ENCODE peak calls at places on chromosomes 2 and 18, in five cellular contexts. V is neuronal stem cell, T is H9, Z is mesenchymal stem cell, D is H1. K is an unnamed sample.
A peak's percentile ranks its signal among the peaks of the same experiment; 100 is the strongest.

GRCh38 chr2:39256040-39256439 is 12.3 kb upstream of the CDKL4 start:
- DNase-seq in D (no peak), V (no peak), T (no peak), Z (no peak), K (no peak)

GRCh38 chr2:205705511-205706397 is 23.5 kb downstream of the NRP2 start:
- DNase-seq in Z (peak; percentile 49), D (no peak), V (no peak), T (no peak), K (no peak)

GRCh38 chr2:187774551-187775071 is 220.4 kb upstream of the TFPI start:
- DNase-seq in V (no peak), Z (peak; percentile 68), D (no peak), T (no peak), K (peak; percentile 70)

GRCh38 chr2:144523606-144524131 is 3.8 kb upstream of the ZEB2 start:
- DNase-seq in V (no peak), D (peak; percentile 69), T (peak; percentile 71), Z (peak; percentile 39), K (no peak)

GRCh38 chr2:233135421-233135820 is 75.3 kb downstream of the INPP5D start:
- DNase-seq in T (no peak), D (no peak), V (no peak), Z (no peak), K (no peak)

GRCh38 chr2:239727182-239727775 is 297.9 kb downstream of the NDUFA10 start:
- DNase-seq in Z (no peak), D (no peak), V (no peak), T (no peak), K (no peak)

GRCh38 chr2:54634564-54635511 is 88.6 kb upstream of the EML6 start:
- DNase-seq in D (no peak), V (no peak), Z (peak; percentile 88), T (no peak), K (no peak)

GRCh38 chr2:197276156-197276555 is 34.4 kb downstream of the ANKRD44 start:
- DNase-seq in V (no peak), D (no peak), T (no peak), Z (no peak), K (no peak)

GRCh38 chr2:13020469-13020868 is 303.7 kb downstream of the TRIB2 start:
- DNase-seq in D (no peak), V (no peak), T (no peak), Z (no peak), K (no peak)

GRCh38 chr2:234968633-234969328 is 17.0 kb downstream of the SH3BP4 start:
- DNase-seq in D (no peak), T (no peak), Z (no peak), V (no peak), K (no peak)

GRCh38 chr2:21453728-21454127 is 330.0 kb downstream of the TDRD15 start:
- DNase-seq in T (no peak), D (no peak), Z (peak; percentile 60), V (no peak), K (no peak)

GRCh38 chr2:6919912-6920905 is 3.0 kb downstream of the RNF144A start:
- DNase-seq in T (no peak), V (no peak), D (no peak), Z (peak; percentile 31), K (no peak)

GRCh38 chr2:10222-10875 is 36.0 kb downstream of the FAM110C start:
- DNase-seq in D (no peak), V (no peak), Z (peak; percentile 4), T (peak; percentile 47), K (peak; percentile 50)

GRCh38 chr2:136025057-136025973 is 39.9 kb upstream of the DARS1 start:
- DNase-seq in D (peak; percentile 91), T (peak; percentile 94), V (peak; percentile 95), Z (peak; percentile 67), K (peak; percentile 49)

GRCh38 chr2:10274376-10274775 is 28.3 kb upstream of the HPCAL1 start:
- DNase-seq in D (no peak), Z (no peak), V (no peak), T (no peak), K (no peak)

GRCh38 chr2:152627010-152627957 is 90.0 kb downstream of the PRPF40A start:
- DNase-seq in D (no peak), T (no peak), V (no peak), Z (peak; percentile 52), K (no peak)

GRCh38 chr2:130864830-130865229 is 28.1 kb downstream of the ARHGEF4 start:
- DNase-seq in V (no peak), D (no peak), T (peak; percentile 17), Z (no peak), K (peak; percentile 86)

GRCh38 chr2:71558300-71559051 is 105.1 kb downstream of the DYSF start:
- DNase-seq in Z (no peak), D (no peak), V (no peak), T (peak; percentile 42), K (no peak)

DNA sequence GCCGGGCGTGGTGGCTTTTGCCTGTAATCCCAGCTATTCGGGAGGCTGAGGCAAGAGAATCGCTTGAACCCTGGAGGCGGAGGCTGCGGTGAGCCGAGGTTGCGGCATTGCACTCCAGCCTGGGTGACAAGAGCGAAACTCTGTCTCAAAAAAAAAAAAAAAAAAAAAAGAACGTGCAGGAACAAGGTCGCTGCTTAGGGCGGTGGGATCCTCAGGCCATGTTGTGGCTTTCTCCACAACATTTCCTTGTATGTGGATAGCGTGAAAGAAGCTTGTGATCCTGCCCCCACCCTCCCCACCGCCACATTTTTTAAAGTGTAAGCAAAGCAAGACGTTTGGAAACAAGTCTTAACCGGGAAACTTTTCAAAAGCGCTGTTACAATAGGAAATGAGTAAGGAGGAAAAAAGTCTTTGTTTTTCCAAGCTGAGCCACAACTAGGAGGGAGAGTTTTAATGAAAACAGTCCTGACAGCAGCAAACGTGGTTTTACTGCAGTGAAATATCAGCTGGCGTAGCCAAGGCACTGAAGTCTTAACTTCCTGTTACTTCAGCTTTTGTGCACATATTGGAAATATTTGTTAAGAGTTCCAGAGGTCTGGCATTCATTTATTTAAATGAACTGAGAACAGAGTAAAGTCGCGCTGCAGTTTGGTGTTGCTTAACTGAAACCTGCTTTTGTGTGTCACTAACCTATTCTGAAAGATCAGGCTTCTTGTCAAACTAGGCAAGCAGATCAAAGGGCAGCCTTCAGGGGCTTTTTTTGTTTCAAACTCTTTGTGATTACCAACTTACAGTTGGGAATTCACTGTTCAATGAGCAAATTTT is 3.8 kb downstream of the TGIF1 start:
- DNase-seq in Z (peak; percentile 98), D (no peak), T (no peak), V (peak; percentile 61), K (peak; percentile 69)
- H3K23ac ChIP-seq in Z (no peak overlapping the region), D (no peak overlapping the region), T (no peak overlapping the region), V (no peak overlapping the region), K (no peak overlapping the region)

DNA sequence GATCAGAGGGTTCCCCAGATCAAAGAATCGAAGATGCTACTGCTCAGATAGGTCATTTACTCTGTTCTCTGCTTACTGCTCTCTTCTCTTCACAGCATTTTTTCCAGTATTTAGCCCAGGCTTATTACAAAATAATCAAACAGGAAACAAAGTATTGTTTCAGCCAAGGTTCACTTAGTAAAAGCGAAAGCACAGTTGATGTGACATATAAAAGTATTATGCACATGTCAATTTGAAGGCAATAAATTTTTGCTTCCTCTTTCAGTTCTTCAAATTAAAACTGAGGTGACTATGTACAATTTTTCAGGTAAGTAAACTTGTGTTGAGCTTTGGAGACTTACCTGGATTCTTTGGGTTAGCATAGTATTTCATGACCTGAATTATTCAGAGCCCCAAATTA is 262.8 kb upstream of the CHST9 start:
- DNase-seq in Z (no peak), T (no peak), D (no peak), V (no peak), K (no peak)
- H2BK12ac ChIP-seq in Z (no peak overlapping the region), T (no peak overlapping the region), D (no peak overlapping the region), V (no peak overlapping the region), K (no peak overlapping the region)

GRCh38 chr18:80171190-80171872 is 62.3 kb downstream of the ADNP2 start:
- DNase-seq in D (peak; percentile 96), T (peak; percentile 69), V (no peak), Z (peak; percentile 83), K (peak; percentile 24)
- H3K27me3 ChIP-seq in D (no peaks in the 10 kb centered on the region), T (no peaks in the 10 kb centered on the region), V (no peaks in the 10 kb centered on the region), Z (no peaks in the 10 kb centered on the region), K (no peaks in the 10 kb centered on the region)

GRCh38 chr18:46260879-46261143 is 156.6 kb downstream of the HAUS1 start:
- DNase-seq in Z (peak; percentile 43), D (no peak), T (no peak), V (no peak), K (no peak)

GRCh38 chr18:46260016-46260878 is 156.1 kb downstream of the HAUS1 start:
- DNase-seq in D (no peak), Z (peak; percentile 69), V (no peak), T (no peak), K (peak; percentile 83)

GRCh38 chr18:46264255-46264654 is 160.1 kb downstream of the HAUS1 start:
- DNase-seq in Z (peak; percentile 91), T (no peak), D (no peak), V (peak; percentile 42), K (peak; percentile 94)

GRCh38 chr18:46262856-46263255 is 158.7 kb downstream of the HAUS1 start:
- DNase-seq in T (no peak), V (no peak), D (no peak), Z (no peak), K (peak; percentile 40)

DNA sequence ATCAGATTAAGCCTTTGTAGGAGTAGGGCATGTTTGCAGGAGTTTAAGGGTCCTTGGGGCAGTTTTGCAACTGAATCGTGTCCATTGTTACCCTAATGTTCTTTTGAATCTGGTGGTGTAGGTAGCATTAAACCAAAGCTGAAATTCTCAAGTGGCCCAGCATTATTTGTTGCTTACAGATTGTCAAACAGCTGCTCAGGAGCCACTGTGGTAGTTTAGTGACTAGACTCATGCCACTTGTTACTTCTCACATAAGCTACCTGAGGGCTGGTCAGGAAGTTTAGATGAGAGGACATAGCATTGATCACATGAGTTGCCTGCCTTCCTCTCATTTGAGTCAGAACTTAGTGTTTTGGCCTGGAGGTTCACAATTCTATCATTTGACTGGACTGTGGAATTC is 157.6 kb downstream of the HAUS1 start:
- DNase-seq in T (peak; percentile 49), V (no peak), Z (peak; percentile 21), D (no peak), K (peak; percentile 82)
- H3K23ac ChIP-seq in T (no peak overlapping the region), V (no peak overlapping the region), Z (no peak overlapping the region), D (no peak overlapping the region), K (no peak overlapping the region)

DNA sequence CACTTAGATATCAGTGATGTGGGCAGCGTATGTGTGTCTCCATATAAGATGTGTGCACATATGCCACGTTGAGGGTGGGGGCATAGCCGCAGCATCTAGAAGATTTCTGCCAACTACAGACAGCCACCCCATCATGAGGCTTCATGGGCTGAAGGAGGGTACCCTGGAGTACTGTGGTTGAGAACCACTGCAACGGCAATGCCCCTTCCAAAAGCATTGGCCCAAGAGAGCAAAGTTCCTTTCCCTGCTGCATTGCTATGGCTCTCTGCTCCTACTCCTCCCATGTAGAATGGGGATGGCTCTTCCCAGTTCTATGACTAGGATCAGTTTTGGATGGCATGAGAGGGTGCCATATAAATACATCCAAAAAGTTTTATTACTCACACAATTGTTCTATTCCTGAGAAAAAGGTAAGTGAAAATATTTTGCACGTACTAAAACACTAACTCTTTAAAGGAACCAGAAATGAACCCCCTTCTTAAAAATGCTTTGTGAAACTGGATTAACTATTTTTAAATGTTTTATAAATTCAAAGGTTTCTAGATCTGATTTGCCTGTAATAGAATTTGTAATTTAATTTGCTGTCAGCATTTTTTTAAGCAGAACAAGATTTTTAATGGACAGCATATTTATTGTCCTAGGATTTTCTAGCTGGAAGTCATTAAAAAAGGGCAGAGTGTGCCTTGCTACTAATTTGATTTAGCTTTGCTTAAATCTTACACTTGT is 4.4 kb upstream of the RPL31 start:
- DNase-seq in Z (no peak), T (no peak), V (no peak), D (no peak), K (no peak)
- H2BK12ac ChIP-seq in Z (no peak overlapping the region), T (no peak overlapping the region), V (no peak overlapping the region), D (no peak overlapping the region), K (no peak overlapping the region)